ENCODE peak calls at places on chromosomes 13 and 19, in four cellular contexts. C is T-helper 1 cell, J is COR-L47, D is WTC11. U is an unnamed sample.

GRCh38 chr19:17572640-17573039 is 17.2 kb downstream of the COLGALT1 start:
- DNase-seq in C (no peak), J (no peak), D (no peak), U (no peak)

GRCh38 chr13:46170687-46171086 is 11.3 kb downstream of the LCP1 start:
- DNase-seq in C (no peak), D (no peak), J (no peak), U (no peak)

GRCh38 chr13:21060063-21060826 is 1.1 kb downstream of the LATS2 start:
- DNase-seq in J (no peak), D (peak), C (no peak), U (peak)

GRCh38 chr13:87769445-87769844 is 98.3 kb downstream of the SLITRK5 start:
- DNase-seq in C (no peak), D (no peak), J (no peak), U (no peak)

GRCh38 chr13:32001392-32001768 is 30.2 kb upstream of the FRY start:
- DNase-seq in D (peak), J (peak), C (no peak), U (peak)

GRCh38 chr13:45826741-45827140 is 24.8 kb downstream of the SIAH3 start:
- DNase-seq in D (no peak), J (no peak), C (no peak), U (no peak)

GRCh38 chr19:37221136-37221535 is 3.1 kb downstream of the ZNF383 start:
- DNase-seq in C (no peak), D (no peak), J (no peak), U (no peak)

GRCh38 chr13:87295636-87296035 is 375.5 kb upstream of the SLITRK5 start:
- DNase-seq in C (no peak), J (no peak), D (no peak), U (no peak)

GRCh38 chr13:110391273-110391672 is 84.2 kb downstream of the COL4A2 start:
- DNase-seq in C (no peak), J (no peak), D (no peak), U (no peak)

U was measured in endothelial cell of umbilical vein.